ENCODE peak calls at places on chromosomes 5 and 9, in eight cellular contexts. X is T-helper 17 cell, B is IMR-90, J is ELF-1, K is Calu3, F is Daoy, I is T-helper 2 cell, H is left cardiac atrium. L is an unnamed sample.

GRCh38 chr9:75876999-75877647 is 13.3 kb upstream of the PCSK5 start:
- DNase-seq in K (no peak), J (no peak), B (no peak), H (no peak), F (peak), X (no peak), I (no peak), L (no peak)

GRCh38 chr5:159001247-159001646 is 98.5 kb downstream of the EBF1 start:
- DNase-seq in F (no peak), J (no peak), H (no peak), K (no peak), I (no peak), X (no peak), B (no peak), L (no peak)

GRCh38 chr5:151310932-151311331 is 7.4 kb upstream of the SLC36A3 start:
- DNase-seq in X (no peak), B (no peak), J (no peak), F (no peak), H (no peak), K (no peak), I (no peak), L (no peak)

GRCh38 chr5:7927466-7928375 is 58.8 kb downstream of the MTRR start:
- DNase-seq in I (no peak), X (peak), H (peak), F (peak), K (peak), B (peak), J (peak), L (peak)

GRCh38 chr5:166637295-166637694 is 1654.2 kb upstream of the WWC1 start:
- DNase-seq in X (no peak), B (no peak), I (no peak), J (no peak), K (no peak), F (no peak), H (no peak), L (no peak)

GRCh38 chr9:17251100-17251499 is 116.3 kb downstream of the CNTLN start:
- DNase-seq in F (no peak), J (no peak), K (no peak), X (no peak), B (no peak), H (no peak), I (no peak), L (no peak)

GRCh38 chr5:61805101-61805500 is 473.0 kb downstream of the ZSWIM6 start:
- DNase-seq in X (no peak), K (peak), H (no peak), J (peak), F (peak), B (peak), I (no peak), L (peak)

GRCh38 chr5:111478266-111478665 is 34.1 kb downstream of the STARD4 start:
- DNase-seq in H (no peak), B (no peak), X (no peak), J (no peak), I (no peak), K (no peak), F (no peak), L (no peak)

GRCh38 chr5:158268286-158268685 is 409.3 kb upstream of the CLINT1 start:
- DNase-seq in I (no peak), X (no peak), H (no peak), F (peak), K (no peak), J (no peak), B (no peak), L (no peak)

GRCh38 chr5:90477073-90477472 is 2.4 kb downstream of the POLR3G start:
- DNase-seq in B (no peak), H (no peak), X (no peak), I (no peak), F (peak), J (peak), K (no peak), L (no peak)

GRCh38 chr5:173808079-173808808 is 79.9 kb upstream of the CPEB4 start:
- DNase-seq in F (no peak), H (no peak), I (no peak), K (no peak), J (no peak), B (no peak), X (no peak), L (no peak)

GRCh38 chr5:72465601-72466563 is 41.3 kb downstream of the ZNF366 start:
- DNase-seq in K (no peak), X (no peak), H (no peak), I (no peak), J (no peak), B (peak), F (peak), L (peak)

GRCh38 chr9:116232425-116233159 is 79.0 kb downstream of the PAPPA start:
- DNase-seq in X (no peak), B (peak), H (no peak), K (no peak), I (no peak), J (no peak), F (peak), L (peak)

L was measured in brain microvascular endothelial cell.